ENCODE peak calls at places on chromosomes 1 and 21, in six cellular contexts. V is IMR-90, K is BE2C, O is cardiac muscle cell, M is ascending aorta, I is fibroblast of lung. X is an unnamed sample. For H3K4me1, the result is how much of the 10 kb centered on the place peaks cover.

GRCh38 chr1:30038134-30039025 is 685.0 kb downstream of the MATN1 start:
- DNase-seq in M (no peak), I (no peak), K (no peak), O (no peak), V (no peak), X (no peak)

GRCh38 chr1:18721066-18721465 is 90.4 kb downstream of the PAX7 start:
- DNase-seq in O (no peak), I (no peak), V (no peak), M (no peak), K (no peak), X (no peak)

GRCh38 chr21:38438476-38438893 is 59.8 kb downstream of the ERG start:
- DNase-seq in O (peak), K (no peak), M (no peak), V (peak), I (peak), X (no peak)

GRCh38 chr1:179955318-179955638 is 668 bp downstream of the CEP350 start:
- DNase-seq in M (no peak), V (peak), K (no peak), I (peak), O (peak), X (no peak)

GRCh38 chr1:240178366-240178765 is 86.7 kb downstream of the FMN2 start:
- DNase-seq in V (peak), K (no peak), O (no peak), M (no peak), I (no peak), X (no peak)

GRCh38 chr1:9267827-9268581 is 24.7 kb upstream of the SPSB1 start:
- DNase-seq in I (no peak), V (no peak), M (no peak), K (no peak), O (no peak), X (no peak)

GRCh38 chr1:11395616-11396015 is 83.3 kb upstream of the DISP3 start:
- DNase-seq in M (no peak), V (no peak), I (no peak), K (no peak), O (no peak), X (no peak)

GRCh38 chr1:3350441-3351261 is 103.8 kb upstream of the ARHGEF16 start:
- DNase-seq in I (no peak), K (no peak), V (no peak), M (peak), O (no peak), X (no peak)

GRCh38 chr1:29706936-29707335 is 470.6 kb downstream of the PTPRU start:
- DNase-seq in K (peak), M (no peak), I (peak), V (peak), O (peak), X (no peak)

GRCh38 chr1:110879758-110880606 is 7.0 kb downstream of the CD53 start:
- DNase-seq in M (no peak), O (no peak), K (no peak), I (no peak), V (no peak), X (no peak)

GRCh38 chr1:17119076-17119743 is at the start of gene PADI2:
- DNase-seq in I (peak), M (no peak), O (peak), V (peak), K (peak), X (peak)

DNA sequence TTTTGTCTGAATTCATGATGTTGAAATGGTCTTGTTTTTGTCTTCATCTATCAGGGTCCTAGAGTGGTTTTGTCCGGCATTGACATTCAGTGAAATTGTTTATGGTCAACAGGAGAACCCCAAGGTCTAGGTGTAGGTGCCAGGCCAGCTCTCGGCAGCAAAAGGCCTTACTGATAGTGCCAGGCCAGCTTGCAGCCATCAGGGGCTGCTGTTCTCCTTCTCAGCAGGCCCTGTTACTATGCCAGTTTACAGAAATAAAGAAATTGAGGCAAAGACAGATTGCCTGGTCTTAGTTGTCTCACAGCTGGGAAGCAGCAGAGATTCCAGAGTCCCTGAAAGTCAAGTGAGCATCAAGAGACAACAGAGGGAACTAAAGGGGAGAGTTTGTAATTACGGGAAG is 12.0 kb downstream of the HMGB4 start:
- DNase-seq in M (no peak), K (no peak), O (no peak), V (no peak), I (no peak), X (no peak)
- TF ChIP-seq CTCF in M (peak), K (no peak), O (no peak), V (no peak), I (peak), X (no peak)

DNA sequence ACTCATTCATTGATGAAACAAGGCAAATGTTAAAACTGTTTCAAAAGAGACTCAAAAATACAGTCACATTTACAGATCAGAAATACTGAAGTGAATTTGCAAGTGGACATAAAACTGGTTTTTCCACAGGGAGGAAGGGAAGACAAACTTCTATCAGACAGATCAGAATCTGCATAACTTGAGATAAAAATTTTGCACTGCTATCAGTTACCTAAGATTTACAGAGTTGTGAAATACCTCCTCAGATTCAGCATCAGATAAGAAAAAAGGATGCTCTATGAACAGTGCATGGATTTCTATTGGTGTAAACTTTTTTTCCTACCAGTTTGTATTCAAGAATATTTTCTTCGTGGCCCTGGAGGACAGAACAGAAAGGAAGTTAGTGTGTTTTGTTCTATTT is 575.4 kb downstream of the RWDD3 start:
- DNase-seq in O (no peak), K (no peak), M (no peak), V (no peak), I (no peak), X (no peak)
- H3K4me1 ChIP-seq in O (under half), K (under half), M (under half), V (under half), I (under half), X (under half)

GRCh38 chr1:199399996-199400714 is 627.4 kb upstream of the NR5A2 start:
- DNase-seq in O (no peak), M (no peak), V (no peak), K (no peak), I (no peak), X (no peak)
- TF ChIP-seq CTCF in O (no peak), M (no peak), V (no peak), K (no peak), I (no peak), X (no peak)

GRCh38 chr1:67747667-67748066 is 62.7 kb downstream of the GADD45A start:
- DNase-seq in M (no peak), K (no peak), O (peak), V (peak), I (peak), X (no peak)
- H3K4me1 ChIP-seq in M (half or more), K (under half), O (half or more), V (under half), I (under half), X (under half)